ENCODE peak calls at places on chromosomes 11 and 22, in six cellular contexts. One of them, this sample, is unnamed. For H3K4me1, the result is how much of the 10 kb centered on the place peaks cover.

GRCh38 chr11:118000850-118001228 is 14.6 kb downstream of the IL10RA start:
- DNase-seq in ascending aorta: no peak
- DNase-seq in upper lobe of left lung: no peak
- DNase-seq in neuronal stem cell: no peak
- DNase-seq in esophagus squamous epithelium: no peak
- DNase-seq in CD8-positive, alpha-beta memory T cell: no peak
- DNase-seq in this sample: no peak

GRCh38 chr11:78076733-78077403 is 2.8 kb downstream of the NDUFC2 start:
- DNase-seq in neuronal stem cell: no peak
- DNase-seq in esophagus squamous epithelium: no peak
- DNase-seq in ascending aorta: no peak
- DNase-seq in CD8-positive, alpha-beta memory T cell: no peak
- DNase-seq in upper lobe of left lung: no peak
- DNase-seq in this sample: no peak

GRCh38 chr11:11988099-11988651 is 20.3 kb downstream of the DKK3 start:
- DNase-seq in upper lobe of left lung: no peak
- DNase-seq in CD8-positive, alpha-beta memory T cell: no peak
- DNase-seq in esophagus squamous epithelium: no peak
- DNase-seq in ascending aorta: peak
- DNase-seq in neuronal stem cell: no peak
- DNase-seq in this sample: no peak

GRCh38 chr11:91374794-91375193 is 849.8 kb upstream of the FAT3 start:
- DNase-seq in upper lobe of left lung: no peak
- DNase-seq in esophagus squamous epithelium: no peak
- DNase-seq in CD8-positive, alpha-beta memory T cell: no peak
- DNase-seq in ascending aorta: no peak
- DNase-seq in neuronal stem cell: no peak
- DNase-seq in this sample: no peak

GRCh38 chr22:32531955-32532818 is 57.6 kb downstream of the FBXO7 start:
- DNase-seq in upper lobe of left lung: peak
- DNase-seq in esophagus squamous epithelium: no peak
- DNase-seq in ascending aorta: peak
- DNase-seq in neuronal stem cell: peak
- DNase-seq in CD8-positive, alpha-beta memory T cell: no peak
- DNase-seq in this sample: no peak

GRCh38 chr22:36745301-36745995 is 30.5 kb downstream of the IFT27 start:
- DNase-seq in ascending aorta: no peak
- DNase-seq in neuronal stem cell: no peak
- DNase-seq in upper lobe of left lung: peak
- DNase-seq in CD8-positive, alpha-beta memory T cell: no peak
- DNase-seq in esophagus squamous epithelium: no peak
- DNase-seq in this sample: no peak

GRCh38 chr22:45164217-45165123 is 745 bp downstream of the NUP50 start:
- DNase-seq in upper lobe of left lung: no peak
- DNase-seq in CD8-positive, alpha-beta memory T cell: peak
- DNase-seq in neuronal stem cell: peak
- DNase-seq in esophagus squamous epithelium: no peak
- DNase-seq in ascending aorta: no peak
- DNase-seq in this sample: no peak

GRCh38 chr11:112834277-112834755 is 126.9 kb upstream of the NCAM1 start:
- DNase-seq in esophagus squamous epithelium: no peak
- DNase-seq in ascending aorta: peak
- DNase-seq in neuronal stem cell: no peak
- DNase-seq in upper lobe of left lung: no peak
- DNase-seq in CD8-positive, alpha-beta memory T cell: no peak
- DNase-seq in this sample: no peak

GRCh38 chr22:33227791-33228190 is 169.6 kb upstream of the SYN3 start:
- DNase-seq in esophagus squamous epithelium: no peak
- DNase-seq in CD8-positive, alpha-beta memory T cell: no peak
- DNase-seq in ascending aorta: no peak
- DNase-seq in neuronal stem cell: no peak
- DNase-seq in upper lobe of left lung: no peak
- DNase-seq in this sample: no peak

GRCh38 chr11:71176812-71177211 is 75.6 kb downstream of the SHANK2 start:
- DNase-seq in CD8-positive, alpha-beta memory T cell: no peak
- DNase-seq in upper lobe of left lung: no peak
- DNase-seq in esophagus squamous epithelium: no peak
- DNase-seq in ascending aorta: no peak
- DNase-seq in neuronal stem cell: no peak
- DNase-seq in this sample: no peak

GRCh38 chr11:65448418-65449196 is 26.0 kb downstream of the NEAT1 start:
- DNase-seq in CD8-positive, alpha-beta memory T cell: no peak
- DNase-seq in neuronal stem cell: no peak
- DNase-seq in upper lobe of left lung: peak
- DNase-seq in esophagus squamous epithelium: no peak
- DNase-seq in ascending aorta: peak
- DNase-seq in this sample: peak

GRCh38 chr22:49296561-49296960 is 531.1 kb downstream of the BRD1 start:
- DNase-seq in neuronal stem cell: no peak
- DNase-seq in esophagus squamous epithelium: no peak
- DNase-seq in ascending aorta: no peak
- DNase-seq in upper lobe of left lung: no peak
- DNase-seq in CD8-positive, alpha-beta memory T cell: no peak
- DNase-seq in this sample: no peak

GRCh38 chr11:113873241-113873626 is 2.1 kb downstream of the USP28 start:
- DNase-seq in CD8-positive, alpha-beta memory T cell: no peak
- DNase-seq in upper lobe of left lung: no peak
- DNase-seq in neuronal stem cell: no peak
- DNase-seq in ascending aorta: no peak
- DNase-seq in esophagus squamous epithelium: no peak
- DNase-seq in this sample: no peak

GRCh38 chr22:39240841-39241631 is 3.7 kb downstream of the PDGFB start:
- DNase-seq in ascending aorta: peak
- DNase-seq in esophagus squamous epithelium: no peak
- DNase-seq in neuronal stem cell: no peak
- DNase-seq in upper lobe of left lung: peak
- DNase-seq in CD8-positive, alpha-beta memory T cell: no peak
- DNase-seq in this sample: no peak

GRCh38 chr11:89293966-89294679 is 116.4 kb downstream of the TYR start:
- DNase-seq in CD8-positive, alpha-beta memory T cell: no peak
- DNase-seq in neuronal stem cell: peak
- DNase-seq in upper lobe of left lung: no peak
- DNase-seq in ascending aorta: no peak
- DNase-seq in esophagus squamous epithelium: no peak
- DNase-seq in this sample: no peak

GRCh38 chr11:115759622-115760527 is 255.7 kb upstream of the CADM1 start:
- DNase-seq in upper lobe of left lung: peak
- DNase-seq in esophagus squamous epithelium: no peak
- DNase-seq in ascending aorta: no peak
- DNase-seq in neuronal stem cell: peak
- DNase-seq in CD8-positive, alpha-beta memory T cell: no peak
- DNase-seq in this sample: no peak

GRCh38 chr22:35205956-35206355 is 51.3 kb upstream of the HMGXB4 start:
- DNase-seq in esophagus squamous epithelium: no peak
- DNase-seq in upper lobe of left lung: no peak
- DNase-seq in CD8-positive, alpha-beta memory T cell: no peak
- DNase-seq in ascending aorta: no peak
- DNase-seq in neuronal stem cell: no peak
- DNase-seq in this sample: no peak

GRCh38 chr11:17648528-17648927 is 70.8 kb upstream of the MYOD1 start:
- DNase-seq in CD8-positive, alpha-beta memory T cell: no peak
- DNase-seq in upper lobe of left lung: no peak
- DNase-seq in neuronal stem cell: no peak
- DNase-seq in ascending aorta: no peak
- DNase-seq in esophagus squamous epithelium: no peak
- DNase-seq in this sample: no peak

GRCh38 chr11:748007-748359 is 719 bp downstream of the TALDO1 start:
- DNase-seq in esophagus squamous epithelium: no peak
- DNase-seq in upper lobe of left lung: no peak
- DNase-seq in neuronal stem cell: no peak
- DNase-seq in ascending aorta: no peak
- DNase-seq in CD8-positive, alpha-beta memory T cell: no peak
- DNase-seq in this sample: no peak

GRCh38 chr11:14029971-14030531 is 67.5 kb downstream of the SPON1 start:
- DNase-seq in CD8-positive, alpha-beta memory T cell: no peak
- DNase-seq in upper lobe of left lung: peak
- DNase-seq in esophagus squamous epithelium: no peak
- DNase-seq in ascending aorta: peak
- DNase-seq in neuronal stem cell: no peak
- DNase-seq in this sample: no peak

GRCh38 chr11:2432171-2432621 is 12.1 kb downstream of the TRPM5 start:
- DNase-seq in neuronal stem cell: no peak
- DNase-seq in ascending aorta: no peak
- DNase-seq in upper lobe of left lung: no peak
- DNase-seq in CD8-positive, alpha-beta memory T cell: no peak
- DNase-seq in esophagus squamous epithelium: no peak
- DNase-seq in this sample: no peak

GRCh38 chr11:597166-597725 is 18.5 kb downstream of the IRF7 start:
- DNase-seq in esophagus squamous epithelium: no peak
- DNase-seq in ascending aorta: no peak
- DNase-seq in neuronal stem cell: no peak
- DNase-seq in upper lobe of left lung: no peak
- DNase-seq in CD8-positive, alpha-beta memory T cell: no peak
- DNase-seq in this sample: no peak

GRCh38 chr22:17938484-17938924 is 85.9 kb downstream of the MICAL3 start:
- DNase-seq in CD8-positive, alpha-beta memory T cell: no peak
- DNase-seq in neuronal stem cell: no peak
- DNase-seq in esophagus squamous epithelium: no peak
- DNase-seq in upper lobe of left lung: peak
- DNase-seq in ascending aorta: no peak
- DNase-seq in this sample: no peak

GRCh38 chr22:31144223-31144622 is 3.9 kb upstream of the PLA2G3 start:
- DNase-seq in esophagus squamous epithelium: no peak
- DNase-seq in upper lobe of left lung: no peak
- DNase-seq in ascending aorta: no peak
- DNase-seq in neuronal stem cell: no peak
- DNase-seq in CD8-positive, alpha-beta memory T cell: no peak
- DNase-seq in this sample: no peak

GRCh38 chr22:44147036-44147645 is 33.6 kb upstream of the PARVG start:
- DNase-seq in upper lobe of left lung: no peak
- DNase-seq in CD8-positive, alpha-beta memory T cell: no peak
- DNase-seq in neuronal stem cell: no peak
- DNase-seq in esophagus squamous epithelium: no peak
- DNase-seq in ascending aorta: no peak
- DNase-seq in this sample: no peak

GRCh38 chr11:116693206-116694016 is 79.4 kb downstream of the BUD13 start:
- DNase-seq in esophagus squamous epithelium: no peak
- DNase-seq in CD8-positive, alpha-beta memory T cell: no peak
- DNase-seq in neuronal stem cell: no peak
- DNase-seq in upper lobe of left lung: no peak
- DNase-seq in ascending aorta: peak
- DNase-seq in this sample: no peak

GRCh38 chr11:106471273-106471672 is 393.8 kb downstream of the AASDHPPT start:
- DNase-seq in upper lobe of left lung: no peak
- DNase-seq in CD8-positive, alpha-beta memory T cell: no peak
- DNase-seq in ascending aorta: no peak
- DNase-seq in esophagus squamous epithelium: no peak
- DNase-seq in neuronal stem cell: no peak
- DNase-seq in this sample: no peak

GRCh38 chr22:48483764-48484528 is 1343.7 kb downstream of the BRD1 start:
- DNase-seq in esophagus squamous epithelium: no peak
- DNase-seq in CD8-positive, alpha-beta memory T cell: no peak
- DNase-seq in ascending aorta: no peak
- DNase-seq in upper lobe of left lung: peak
- DNase-seq in neuronal stem cell: no peak
- DNase-seq in this sample: no peak

GRCh38 chr22:46681010-46681409 is 57.0 kb downstream of the CERK start:
- DNase-seq in ascending aorta: no peak
- DNase-seq in esophagus squamous epithelium: no peak
- DNase-seq in upper lobe of left lung: no peak
- DNase-seq in neuronal stem cell: no peak
- DNase-seq in CD8-positive, alpha-beta memory T cell: no peak
- DNase-seq in this sample: no peak

GRCh38 chr11:68127791-68128681 is 6.8 kb upstream of the CHKA start:
- DNase-seq in ascending aorta: no peak
- DNase-seq in upper lobe of left lung: peak
- DNase-seq in esophagus squamous epithelium: no peak
- DNase-seq in neuronal stem cell: peak
- DNase-seq in CD8-positive, alpha-beta memory T cell: no peak
- DNase-seq in this sample: no peak

GRCh38 chr22:41367680-41368542 is 13.8 kb upstream of the TEF start:
- DNase-seq in upper lobe of left lung: peak
- DNase-seq in esophagus squamous epithelium: no peak
- DNase-seq in neuronal stem cell: no peak
- DNase-seq in CD8-positive, alpha-beta memory T cell: no peak
- DNase-seq in ascending aorta: no peak
- DNase-seq in this sample: no peak

GRCh38 chr11:77036398-77036797 is 2.2 kb downstream of the B3GNT6 start:
- DNase-seq in ascending aorta: no peak
- DNase-seq in CD8-positive, alpha-beta memory T cell: no peak
- DNase-seq in upper lobe of left lung: no peak
- DNase-seq in neuronal stem cell: no peak
- DNase-seq in esophagus squamous epithelium: no peak
- DNase-seq in this sample: no peak

GRCh38 chr11:12598330-12599256 is 75.6 kb upstream of the TEAD1 start:
- DNase-seq in neuronal stem cell: no peak
- DNase-seq in ascending aorta: no peak
- DNase-seq in esophagus squamous epithelium: no peak
- DNase-seq in CD8-positive, alpha-beta memory T cell: no peak
- DNase-seq in upper lobe of left lung: no peak
- DNase-seq in this sample: peak

DNA sequence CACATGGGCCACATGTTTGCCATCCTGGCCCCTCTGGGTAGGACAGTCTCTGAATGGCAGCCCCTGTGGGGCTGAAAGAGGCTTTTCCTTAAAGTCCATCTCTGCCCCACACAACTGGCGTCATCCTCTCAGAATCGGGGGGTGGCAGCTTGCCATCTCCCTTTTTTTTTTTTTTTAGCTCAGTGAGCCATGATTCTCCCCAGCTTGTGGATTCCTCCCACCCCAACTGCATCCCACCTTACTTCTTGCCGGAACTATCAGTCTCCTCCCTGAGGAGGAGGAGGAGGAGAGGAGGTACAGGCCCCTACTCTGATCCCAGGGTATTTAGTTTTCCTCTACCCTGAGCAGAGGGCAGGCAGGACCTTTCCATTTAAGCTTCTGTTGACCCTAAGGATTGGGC is 3.4 kb downstream of the DGKZ start:
- DNase-seq in upper lobe of left lung: no peak
- DNase-seq in esophagus squamous epithelium: no peak
- DNase-seq in CD8-positive, alpha-beta memory T cell: no peak
- DNase-seq in neuronal stem cell: no peak
- DNase-seq in ascending aorta: no peak
- DNase-seq in this sample: no peak
- H3K4me1 ChIP-seq in upper lobe of left lung: half or more
- H3K4me1 ChIP-seq in esophagus squamous epithelium: half or more
- H3K4me1 ChIP-seq in CD8-positive, alpha-beta memory T cell: half or more
- H3K4me1 ChIP-seq in neuronal stem cell: under half
- H3K4me1 ChIP-seq in ascending aorta: under half
- H3K4me1 ChIP-seq in this sample: half or more

GRCh38 chr11:62508336-62509058 is 38.1 kb downstream of the AHNAK start:
- DNase-seq in neuronal stem cell: peak
- DNase-seq in CD8-positive, alpha-beta memory T cell: no peak
- DNase-seq in esophagus squamous epithelium: no peak
- DNase-seq in ascending aorta: peak
- DNase-seq in upper lobe of left lung: peak
- DNase-seq in this sample: no peak
- H3K4me1 ChIP-seq in neuronal stem cell: under half
- H3K4me1 ChIP-seq in CD8-positive, alpha-beta memory T cell: under half
- H3K4me1 ChIP-seq in esophagus squamous epithelium: half or more
- H3K4me1 ChIP-seq in ascending aorta: under half
- H3K4me1 ChIP-seq in upper lobe of left lung: half or more
- H3K4me1 ChIP-seq in this sample: under half

GRCh38 chr11:110198031-110198729 is 98.2 kb downstream of the RDX start:
- DNase-seq in ascending aorta: no peak
- DNase-seq in upper lobe of left lung: no peak
- DNase-seq in CD8-positive, alpha-beta memory T cell: no peak
- DNase-seq in neuronal stem cell: no peak
- DNase-seq in esophagus squamous epithelium: no peak
- DNase-seq in this sample: no peak
- H3K4me1 ChIP-seq in ascending aorta: under half
- H3K4me1 ChIP-seq in upper lobe of left lung: under half
- H3K4me1 ChIP-seq in CD8-positive, alpha-beta memory T cell: under half
- H3K4me1 ChIP-seq in neuronal stem cell: under half
- H3K4me1 ChIP-seq in esophagus squamous epithelium: under half
- H3K4me1 ChIP-seq in this sample: under half

GRCh38 chr22:24402460-24403192 is 24.8 kb upstream of the ADORA2A start:
- DNase-seq in esophagus squamous epithelium: no peak
- DNase-seq in ascending aorta: peak
- DNase-seq in CD8-positive, alpha-beta memory T cell: no peak
- DNase-seq in upper lobe of left lung: peak
- DNase-seq in neuronal stem cell: no peak
- DNase-seq in this sample: no peak
- H3K4me1 ChIP-seq in esophagus squamous epithelium: half or more
- H3K4me1 ChIP-seq in ascending aorta: under half
- H3K4me1 ChIP-seq in CD8-positive, alpha-beta memory T cell: under half
- H3K4me1 ChIP-seq in upper lobe of left lung: half or more
- H3K4me1 ChIP-seq in neuronal stem cell: under half
- H3K4me1 ChIP-seq in this sample: under half